ENCODE peak calls at places on chromosomes 13 and 19, in eight cellular contexts. L, Z, D, G, U, R, T and W are unnamed samples.

GRCh38 chr13:45276887-45277286 is 64.1 kb downstream of the TPT1 start:
- DNase-seq in L (no peak), T (no peak), G (no peak), D (no peak), U (no peak), R (no peak), Z (no peak), W (no peak)

GRCh38 chr13:71067164-71067815 is 799.7 kb downstream of the DACH1 start:
- DNase-seq in U (no peak), D (no peak), G (no peak), Z (no peak), R (no peak), L (no peak), T (no peak), W (no peak)

GRCh38 chr19:43784981-43785808 is 4.4 kb upstream of the KCNN4 start:
- DNase-seq in Z (peak; percentile 65), D (peak; percentile 50), L (peak; percentile 70), R (peak; percentile 66), T (peak; percentile 70), U (peak; percentile 59), G (peak; percentile 42), W (no peak)

GRCh38 chr19:36172852-36173251 is 20.6 kb upstream of the COX7A1 start:
- DNase-seq in U (no peak), G (no peak), L (no peak), D (no peak), R (no peak), T (no peak), Z (no peak), W (no peak)

GRCh38 chr13:33799950-33800592 is 17.9 kb upstream of the RFC3 start:
- DNase-seq in D (no peak), U (no peak), T (no peak), R (no peak), G (no peak), Z (no peak), L (no peak), W (no peak)

GRCh38 chr19:30006206-30006605 is 64.2 kb downstream of the URI1 start:
- DNase-seq in T (no peak), U (no peak), G (no peak), R (no peak), L (no peak), Z (no peak), D (no peak), W (no peak)

GRCh38 chr13:23615677-23616076 is 45.5 kb downstream of the TNFRSF19 start:
- DNase-seq in T (no peak), L (no peak), G (no peak), D (no peak), Z (no peak), R (no peak), U (peak; percentile 71), W (no peak)

GRCh38 chr13:113064534-113065405 is 40.8 kb upstream of the F7 start:
- DNase-seq in G (no peak), R (peak; percentile 74), U (no peak), Z (no peak), T (peak; percentile 74), L (no peak), D (no peak), W (no peak)

GRCh38 chr19:31905980-31906948 is 439.1 kb upstream of the ZNF507 start:
- DNase-seq in T (no peak), R (peak; percentile 45), U (no peak), L (no peak), G (no peak), D (peak; percentile 54), Z (peak; percentile 52), W (peak; percentile 17)

GRCh38 chr19:41426116-41426841 is 895 bp downstream of the B3GNT8 start:
- DNase-seq in Z (no peak), L (no peak), U (no peak), G (no peak), T (no peak), D (peak; percentile 51), R (no peak), W (peak; percentile 27)

GRCh38 chr13:80338781-80339577 is 1.9 kb downstream of the SPRY2 start:
- DNase-seq in L (peak; percentile 91), G (peak; percentile 72), D (peak; percentile 88), R (peak; percentile 93), T (peak; percentile 91), Z (peak; percentile 63), U (peak; percentile 82), W (peak; percentile 76)

GRCh38 chr13:23987331-23987730 is 90.0 kb upstream of the C1QTNF9B start:
- DNase-seq in Z (no peak), D (no peak), T (no peak), L (no peak), G (no peak), U (no peak), R (no peak), W (no peak)

GRCh38 chr19:20664917-20665781 is 3.8 kb upstream of the ZNF626 start:
- DNase-seq in T (peak; percentile 76), L (peak; percentile 61), G (peak; percentile 23), D (peak; percentile 70), U (peak; percentile 24), Z (no peak), R (no peak), W (peak; percentile 29)

GRCh38 chr19:33805313-33805712 is 8.6 kb downstream of the KCTD15 start:
- DNase-seq in T (no peak), Z (no peak), G (no peak), R (no peak), L (no peak), U (no peak), D (no peak), W (no peak)

GRCh38 chr13:80655778-80656518 is 315.0 kb upstream of the SPRY2 start:
- DNase-seq in U (no peak), D (no peak), L (no peak), T (no peak), G (no peak), Z (no peak), R (no peak), W (no peak)

GRCh38 chr13:43686557-43686956 is 100.2 kb downstream of the ENOX1 start:
- DNase-seq in U (no peak), R (peak; percentile 71), L (no peak), D (peak; percentile 77), G (no peak), Z (no peak), T (no peak), W (peak; percentile 64)

GRCh38 chr19:3548594-3548993 is 8.8 kb downstream of the MFSD12 start:
- DNase-seq in R (no peak), L (peak; percentile 82), T (no peak), U (no peak), D (no peak), G (no peak), Z (no peak), W (no peak)

GRCh38 chr19:54548806-54549205 is 24.8 kb upstream of the LILRA2 start:
- DNase-seq in D (no peak), R (no peak), G (no peak), U (no peak), Z (no peak), L (peak; percentile 23), T (no peak), W (no peak)

GRCh38 chr19:54552913-54553310 is 20.7 kb upstream of the LILRA2 start:
- DNase-seq in R (no peak), Z (no peak), T (no peak), L (peak; percentile 51), D (no peak), U (no peak), G (no peak), W (no peak)

GRCh38 chr19:54549224-54549623 is 24.4 kb upstream of the LILRA2 start:
- DNase-seq in U (no peak), D (no peak), G (no peak), L (no peak), Z (no peak), T (no peak), R (no peak), W (no peak)

GRCh38 chr19:54551950-54552912 is 21.4 kb upstream of the LILRA2 start:
- DNase-seq in Z (peak; percentile 35), T (no peak), R (no peak), G (no peak), D (peak; percentile 52), U (no peak), L (peak; percentile 64), W (peak; percentile 28)

DNA sequence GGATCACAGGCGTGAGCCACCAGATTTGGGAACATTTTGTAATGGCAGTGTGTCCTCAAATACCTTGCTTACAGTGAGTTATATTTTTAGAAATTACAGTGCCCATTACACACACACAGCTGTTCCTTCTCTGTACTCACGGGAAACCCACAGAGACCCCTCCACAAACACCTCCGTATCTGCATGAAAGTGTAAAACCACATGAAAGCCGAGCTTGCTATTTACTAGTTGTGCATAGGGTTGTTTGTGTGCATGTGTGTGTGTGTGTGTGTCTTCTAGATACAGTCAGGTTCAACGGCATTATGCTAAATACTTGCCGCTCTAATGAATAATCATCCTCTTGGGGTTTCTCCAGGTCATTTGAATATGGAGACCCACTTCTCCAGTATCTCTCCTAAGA is 22.3 kb upstream of the LILRA2 start:
- DNase-seq in R (no peak), T (no peak), L (no peak), Z (no peak), U (no peak), D (no peak), G (no peak), W (no peak)
- H3K4me3 ChIP-seq in R (no peak overlapping the region), T (no peak overlapping the region), L (no peak overlapping the region), Z (no peak overlapping the region), U (no peak overlapping the region), D (no peak overlapping the region), G (no peak overlapping the region), W (no peak overlapping the region)

GRCh38 chr13:25859528-25859927 is 192.3 kb downstream of the SHISA2 start:
- DNase-seq in G (no peak), L (no peak), D (no peak), T (no peak), Z (no peak), R (no peak), U (no peak), W (no peak)
- H3K27ac ChIP-seq in G (no peak overlapping the region), L (no peak overlapping the region), D (no peak overlapping the region), T (no peak overlapping the region), Z (no peak overlapping the region), R (no peak overlapping the region), U (no peak overlapping the region), W (no peak overlapping the region)

GRCh38 chr13:99039718-99040280 is 61.9 kb upstream of the DOCK9 start:
- DNase-seq in R (no peak), T (no peak), L (no peak), Z (no peak), U (no peak), D (no peak), G (no peak), W (no peak)
- H3K4me1 ChIP-seq in R (peaks cover 24% of the 10 kb centered on the region), T (peaks cover 4% of the 10 kb centered on the region), L (peaks cover 10% of the 10 kb centered on the region), Z (peaks cover 25% of the 10 kb centered on the region), U (no peaks in the 10 kb centered on the region), D (no peaks in the 10 kb centered on the region), G (no peaks in the 10 kb centered on the region), W (no peaks in the 10 kb centered on the region)

GRCh38 chr13:32423592-32423991 is 4.3 kb downstream of the N4BP2L1 start:
- DNase-seq in L (no peak), Z (no peak), T (no peak), G (no peak), R (no peak), U (no peak), D (no peak), W (no peak)

GRCh38 chr13:32426191-32426980 is 1.5 kb downstream of the N4BP2L1 start:
- DNase-seq in R (peak; percentile 5), T (no peak), U (no peak), L (no peak), Z (peak; percentile 17), D (no peak), G (peak; percentile 23), W (no peak)

GRCh38 chr13:32426981-32427851 is 714 bp downstream of the N4BP2L1 start:
- DNase-seq in L (peak; percentile 84), R (no peak), Z (peak; percentile 39), G (peak; percentile 51), U (peak; percentile 29), D (peak; percentile 57), T (peak; percentile 83), W (peak; percentile 34)

GRCh38 chr13:32427852-32428580 is at the start of gene N4BP2L1:
- DNase-seq in Z (peak; percentile 80), T (peak; percentile 91), D (peak; percentile 75), R (peak; percentile 27), U (no peak), G (peak; percentile 82), L (peak; percentile 93), W (peak; percentile 64)

GRCh38 chr13:32425158-32425557 is 2.8 kb downstream of the N4BP2L1 start:
- DNase-seq in L (no peak), G (no peak), T (no peak), R (no peak), D (no peak), Z (no peak), U (no peak), W (no peak)
- H3K4me3 ChIP-seq in L (no peak overlapping the region), G (no peak overlapping the region), T (no peak overlapping the region), R (no peak overlapping the region), D (no peak overlapping the region), Z (no peak overlapping the region), U (no peak overlapping the region), W (no peak overlapping the region)